ENCODE peak calls at places on chromosomes 13 and 19, in nine cellular contexts. I is NCI-H1417 treated with DMSO at 0.1 percent for 48 hours; E is thoracic aorta; M is T-helper 9 cell; N is amniotic stem cell; L is effector memory CD4-positive, alpha-beta T cell; Z is stimulated activated CD8-positive, alpha-beta memory T cell treated with anti-CD3 and anti-CD28 coated beads, Interleukin-4, amount 100 ng/mL, for 1 hour; W is SK-MEL-5; C is Peyer's patch. B is an unnamed sample.

GRCh38 chr19:40549007-40549708 is 27.5 kb upstream of the SHKBP1 start:
- DNase-seq in M (peak), N (no peak), E (no peak), L (peak), Z (peak), C (peak), W (peak), I (no peak), B (no peak)

GRCh38 chr13:94249512-94249911 is 230.0 kb downstream of the DCT start:
- DNase-seq in N (no peak), W (no peak), L (no peak), Z (no peak), C (no peak), M (no peak), E (no peak), I (peak), B (no peak)

GRCh38 chr19:50024719-50025021 is 502 bp downstream of the VRK3 start:
- DNase-seq in L (no peak), N (no peak), W (no peak), E (no peak), Z (no peak), C (no peak), I (no peak), M (no peak), B (peak)

GRCh38 chr19:48756686-48757085 is 1.4 kb downstream of the FGF21 start:
- DNase-seq in I (no peak), L (no peak), C (no peak), E (no peak), N (no peak), W (no peak), Z (no peak), M (no peak), B (no peak)

GRCh38 chr13:98775844-98776598 is 23.5 kb upstream of the SLC15A1 start:
- DNase-seq in E (no peak), C (no peak), I (no peak), Z (no peak), L (no peak), W (no peak), M (no peak), N (peak), B (no peak)

GRCh38 chr19:13122980-13123957 is 5.2 kb downstream of the NACC1 start:
- DNase-seq in M (no peak), Z (no peak), C (no peak), N (no peak), W (no peak), I (no peak), E (no peak), L (no peak), B (no peak)

GRCh38 chr13:21717817-21718216 is 46.9 kb downstream of the FGF9 start:
- DNase-seq in N (no peak), Z (no peak), I (no peak), L (no peak), C (no peak), M (no peak), W (no peak), E (no peak), B (no peak)

GRCh38 chr19:19642506-19643157 is 825 bp downstream of the GMIP start:
- DNase-seq in I (no peak), E (no peak), Z (no peak), W (peak), L (peak), C (peak), N (no peak), M (no peak), B (no peak)

GRCh38 chr13:30408319-30409101 is 13.8 kb upstream of the UBE2L5 start:
- DNase-seq in C (peak), W (peak), Z (peak), E (peak), M (peak), N (peak), I (no peak), L (peak), B (no peak)

GRCh38 chr13:26653310-26653709 is 95.8 kb downstream of the WASF3 start:
- DNase-seq in I (no peak), C (no peak), E (no peak), W (no peak), N (no peak), L (no peak), Z (no peak), M (no peak), B (no peak)

GRCh38 chr19:1324792-1325567 is 39.3 kb downstream of the EFNA2 start:
- DNase-seq in C (no peak), Z (no peak), W (no peak), L (no peak), I (peak), N (peak), M (no peak), E (no peak), B (no peak)

GRCh38 chr19:32817252-32817912 is 52.2 kb downstream of the SLC7A9 start:
- DNase-seq in M (no peak), L (no peak), E (no peak), N (no peak), Z (no peak), W (no peak), C (no peak), I (no peak), B (no peak)

GRCh38 chr19:35436477-35437141 is 11.4 kb upstream of the FFAR2 start:
- DNase-seq in W (no peak), M (no peak), N (no peak), C (no peak), E (no peak), L (no peak), Z (no peak), I (no peak), B (no peak)

GRCh38 chr19:31013391-31013975 is 335.8 kb downstream of the TSHZ3 start:
- DNase-seq in L (no peak), M (no peak), N (no peak), C (no peak), E (no peak), W (no peak), Z (no peak), I (no peak), B (no peak)

GRCh38 chr19:4521170-4521887 is 3.0 kb upstream of the PLIN4 start:
- DNase-seq in I (no peak), E (no peak), N (no peak), L (no peak), C (no peak), Z (no peak), W (no peak), M (no peak), B (no peak)

GRCh38 chr13:110388141-110388943 is 81.3 kb downstream of the COL4A2 start:
- DNase-seq in W (no peak), I (no peak), Z (no peak), N (peak), L (no peak), E (peak), C (no peak), M (no peak), B (no peak)

GRCh38 chr13:112592647-112593046 is 4.7 kb upstream of the TUBGCP3 start:
- DNase-seq in L (no peak), I (no peak), E (no peak), W (no peak), N (no peak), C (no peak), Z (no peak), M (no peak), B (no peak)

GRCh38 chr13:19818223-19818842 is 35.6 kb upstream of the PSPC1 start:
- DNase-seq in N (no peak), L (no peak), M (peak), W (peak), Z (no peak), C (no peak), I (no peak), E (no peak), B (no peak)

GRCh38 chr19:38952395-38953165 is 21.8 kb downstream of the MRPS12 start:
- DNase-seq in E (no peak), C (no peak), M (no peak), I (peak), N (no peak), Z (no peak), L (no peak), W (peak), B (peak)

GRCh38 chr19:48970923-48971395 is 5.8 kb downstream of the FTL start:
- DNase-seq in M (peak), N (peak), L (peak), Z (peak), C (peak), I (no peak), E (no peak), W (peak), B (no peak)

GRCh38 chr13:34577051-34577450 is 365.0 kb upstream of the NBEA start:
- DNase-seq in Z (no peak), E (no peak), C (no peak), W (no peak), L (no peak), I (no peak), M (no peak), N (no peak), B (no peak)

GRCh38 chr13:20148501-20149183 is 12.2 kb downstream of the GJA3 start:
- DNase-seq in M (no peak), N (no peak), L (no peak), W (no peak), C (no peak), E (no peak), Z (no peak), I (no peak), B (no peak)

GRCh38 chr13:27229642-27230041 is 21.7 kb upstream of the RPL21 start:
- DNase-seq in M (no peak), I (no peak), C (no peak), E (no peak), L (no peak), N (no peak), W (no peak), Z (no peak), B (no peak)

GRCh38 chr19:42563352-42564210 is 31.1 kb downstream of the CEACAM8 start:
- DNase-seq in E (no peak), L (no peak), C (no peak), M (no peak), Z (no peak), W (peak), I (no peak), N (peak), B (no peak)

GRCh38 chr13:53028637-53029121 is at the start of gene OLFM4:
- DNase-seq in M (no peak), N (no peak), L (no peak), C (no peak), I (no peak), W (no peak), E (no peak), Z (no peak), B (no peak)

GRCh38 chr13:113928701-113929627 is 44.9 kb downstream of the C13orf46 start:
- DNase-seq in M (no peak), W (no peak), I (no peak), Z (no peak), L (no peak), E (peak), N (peak), C (no peak), B (peak)

GRCh38 chr13:101530293-101530692 is 77.8 kb downstream of the ITGBL1 start:
- DNase-seq in N (no peak), W (no peak), Z (no peak), C (no peak), M (no peak), L (no peak), E (no peak), I (no peak), B (no peak)

B was measured in LNCaP clone FGC.